ENCODE peak calls at places on chromosomes 4 and X, in four cellular contexts. L, G, C and J are unnamed samples.

GRCh38 chrX:27918799-27919198 is 62.5 kb downstream of the DCAF8L1 start:
- DNase-seq in C (no peak), G (peak; percentile 35), L (peak; percentile 66), J (no peak)

GRCh38 chr4:182738283-182739047 is 178.7 kb downstream of the DCTD start:
- DNase-seq in G (no peak), L (no peak), C (no peak), J (no peak)

GRCh38 chr4:88143504-88143903 is 14.9 kb downstream of the ABCG2 start:
- DNase-seq in C (no peak), L (peak; percentile 53), G (peak; percentile 28), J (no peak)

GRCh38 chr4:108922191-108922590 is 159.3 kb upstream of the ETNPPL start:
- DNase-seq in C (no peak), L (no peak), G (no peak), J (no peak)

GRCh38 chr4:52825311-52826090 is 36.6 kb upstream of the RASL11B start:
- DNase-seq in C (no peak), L (no peak), G (no peak), J (peak; percentile 1)

GRCh38 chr4:80500593-80500992 is 165.1 kb downstream of the CFAP299 start:
- DNase-seq in G (no peak), C (no peak), L (peak; percentile 50), J (peak; percentile 63)

GRCh38 chr4:148079945-148080344 is 348.1 kb downstream of the ARHGAP10 start:
- DNase-seq in L (no peak), G (no peak), C (no peak), J (no peak)

GRCh38 chr4:100826808-100827548 is 309.2 kb upstream of the EMCN start:
- DNase-seq in C (no peak), L (no peak), G (no peak), J (no peak)

GRCh38 chr4:23856630-23857029 is 33.2 kb downstream of the PPARGC1A start:
- DNase-seq in C (peak; percentile 44), L (peak; percentile 90), G (peak; percentile 17), J (no peak)

GRCh38 chr4:37693450-37694190 is 7.4 kb upstream of the RELL1 start:
- DNase-seq in C (no peak), G (peak; percentile 78), L (no peak), J (no peak)

GRCh38 chrX:134184936-134185335 is 52.0 kb upstream of the CCDC160 start:
- DNase-seq in L (no peak), G (no peak), C (no peak), J (no peak)

GRCh38 chrX:148049441-148049840 is 68.3 kb downstream of the FMR1NB start:
- DNase-seq in L (no peak), G (peak; percentile 48), C (no peak), J (peak; percentile 37)

GRCh38 chr4:66178901-66179300 is 508.6 kb upstream of the EPHA5 start:
- DNase-seq in L (no peak), C (no peak), G (peak; percentile 14), J (no peak)

GRCh38 chrX:129769467-129770154 is 10.1 kb upstream of the SASH3 start:
- DNase-seq in L (peak; percentile 90), G (no peak), C (no peak), J (peak; percentile 85)

GRCh38 chrX:23887448-23887847 is 20.3 kb downstream of the APOO start:
- DNase-seq in G (no peak), C (no peak), L (peak; percentile 65), J (no peak)

GRCh38 chr4:149754526-149754925 is 61.1 kb downstream of the IQCM start:
- DNase-seq in G (peak; percentile 5), C (no peak), L (no peak), J (no peak)

GRCh38 chrX:40922307-40922706 is 162.9 kb upstream of the USP9X start:
- DNase-seq in L (no peak), G (peak; percentile 80), C (no peak), J (no peak)

GRCh38 chr4:86280246-86280645 is 79.6 kb downstream of the MAPK10 start:
- DNase-seq in G (no peak), L (no peak), C (no peak), J (no peak)

GRCh38 chr4:25060586-25061340 is 30.0 kb upstream of the LGI2 start:
- DNase-seq in G (peak; percentile 71), C (no peak), L (no peak), J (no peak)

GRCh38 chr4:21792736-21793135 is 155.8 kb downstream of the KCNIP4 start:
- DNase-seq in C (no peak), L (no peak), G (no peak), J (no peak)

GRCh38 chrX:135340827-135341226 is 31.5 kb downstream of the ETDC start:
- DNase-seq in L (no peak), C (no peak), G (no peak), J (no peak)

GRCh38 chr4:48778431-48779094 is 1.5 kb downstream of the FRYL start:
- DNase-seq in G (peak; percentile 64), L (no peak), C (no peak), J (no peak)

GRCh38 chr4:74555231-74555630 is 110.3 kb downstream of the AREG start:
- DNase-seq in G (no peak), C (no peak), L (no peak), J (no peak)

GRCh38 chrX:119529355-119530276 is 35.6 kb downstream of the STEEP1 start:
- DNase-seq in L (no peak), C (no peak), G (no peak), J (no peak)

GRCh38 chr4:16442296-16442695 is 216.0 kb upstream of the TAPT1 start:
- DNase-seq in L (no peak), G (no peak), C (no peak), J (no peak)

GRCh38 chrX:111615227-111615626 is 65.7 kb upstream of the ALG13 start:
- DNase-seq in G (no peak), C (no peak), L (no peak), J (no peak)

GRCh38 chr4:156665779-156666366 is 305.7 kb downstream of the PDGFC start:
- DNase-seq in C (no peak), L (no peak), G (no peak), J (no peak)

GRCh38 chr4:3816983-3817382 is 50.8 kb downstream of the ADRA2C start:
- DNase-seq in C (no peak), G (no peak), L (no peak), J (no peak)

GRCh38 chr4:164381859-164382258 is 372.1 kb upstream of the SMIM31 start:
- DNase-seq in L (no peak), G (no peak), C (no peak), J (no peak)

GRCh38 chrX:75986980-75987379 is 185.9 kb upstream of the PBDC1 start:
- DNase-seq in C (no peak), L (no peak), G (no peak), J (no peak)

GRCh38 chr4:85783483-85783882 is 308.5 kb downstream of the ARHGAP24 start:
- DNase-seq in G (peak; percentile 87), L (no peak), C (no peak), J (no peak)

DNA sequence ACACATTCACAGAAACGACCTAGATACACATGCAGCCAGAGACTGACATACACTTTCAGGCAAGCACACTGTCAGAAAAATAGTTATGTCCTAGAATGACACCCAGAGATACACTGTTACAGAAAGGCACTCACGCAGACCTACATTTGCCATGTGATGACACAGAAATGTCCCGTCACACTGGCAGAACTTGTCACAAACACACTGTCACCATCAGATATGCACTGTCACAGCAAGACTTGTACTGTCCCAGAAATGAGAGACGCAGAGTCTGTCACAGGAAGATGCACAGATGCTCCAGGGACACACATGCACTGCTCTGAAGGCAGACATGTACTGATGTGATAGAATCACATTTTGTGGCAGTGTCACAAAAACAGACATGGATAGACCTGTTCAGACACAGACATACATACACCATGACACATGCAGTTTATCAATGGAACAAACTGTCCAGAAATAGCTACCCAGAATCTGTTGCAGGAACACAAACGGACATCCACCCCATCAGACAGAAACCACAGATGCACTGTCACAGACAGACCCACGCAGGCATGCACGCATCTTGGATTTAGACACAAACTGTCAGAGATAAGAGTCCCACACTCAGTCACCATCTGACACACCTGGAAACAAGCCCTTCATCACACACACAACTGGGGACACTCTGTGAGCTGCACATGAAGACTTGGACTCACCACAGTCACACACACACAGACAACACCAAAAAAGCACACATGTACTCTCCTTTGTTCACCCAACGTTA is 1.3 kb upstream of the PIM2 start:
- DNase-seq in G (no peak), L (no peak), C (no peak), J (peak; percentile 48)
- H3K4me3 ChIP-seq in G (peak overlapping the region; percentile 70), L (peak overlapping the region; percentile 80), C (no peak overlapping the region), J (peak overlapping the region; percentile 72)

GRCh38 chr4:1250527-1250812 is 1.5 kb upstream of the CTBP1 start:
- DNase-seq in C (no peak), L (no peak), G (no peak), J (no peak)
- H3K27ac ChIP-seq in C (peak overlapping the region; percentile 98), L (peak overlapping the region; percentile 100), G (no peak overlapping the region), J (peak overlapping the region; percentile 97)

GRCh38 chr4:169659736-169660670 is 39.6 kb downstream of the CLCN3 start:
- DNase-seq in L (peak; percentile 89), C (peak; percentile 74), G (peak; percentile 99), J (peak; percentile 73)

GRCh38 chr4:169663402-169663801 is 43.0 kb downstream of the CLCN3 start:
- DNase-seq in L (no peak), C (no peak), G (no peak), J (no peak)

GRCh38 chr4:169663894-169664293 is 43.5 kb downstream of the CLCN3 start:
- DNase-seq in C (no peak), L (no peak), G (peak; percentile 58), J (no peak)

GRCh38 chr4:169660929-169661328 is 40.6 kb downstream of the CLCN3 start:
- DNase-seq in L (no peak), G (no peak), C (no peak), J (no peak)

DNA sequence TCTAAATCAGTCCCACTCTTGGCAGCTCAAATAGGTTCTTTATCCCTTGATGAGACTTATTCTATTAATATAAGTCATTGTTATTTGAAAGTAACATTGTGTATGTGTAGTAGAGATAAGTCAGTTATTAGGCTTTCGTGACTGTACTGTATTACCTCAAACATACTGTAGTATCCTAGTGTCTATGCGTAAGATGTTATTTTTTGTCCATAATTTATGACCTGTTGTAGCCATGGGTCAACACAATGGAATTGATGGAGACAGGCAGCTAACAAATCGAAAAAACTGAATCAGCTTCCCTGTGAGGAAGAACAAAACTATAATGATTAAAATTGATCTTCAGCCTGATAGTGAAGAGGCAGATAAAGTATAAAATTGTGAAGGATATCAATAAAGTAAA is 41.8 kb downstream of the CLCN3 start:
- DNase-seq in C (no peak), G (no peak), L (no peak), J (no peak)
- H3K4me1 ChIP-seq in C (no peaks in the 10 kb centered on the region), G (peaks cover 50% of the 10 kb centered on the region), L (no peaks in the 10 kb centered on the region), J (peaks cover 14% of the 10 kb centered on the region)

DNA sequence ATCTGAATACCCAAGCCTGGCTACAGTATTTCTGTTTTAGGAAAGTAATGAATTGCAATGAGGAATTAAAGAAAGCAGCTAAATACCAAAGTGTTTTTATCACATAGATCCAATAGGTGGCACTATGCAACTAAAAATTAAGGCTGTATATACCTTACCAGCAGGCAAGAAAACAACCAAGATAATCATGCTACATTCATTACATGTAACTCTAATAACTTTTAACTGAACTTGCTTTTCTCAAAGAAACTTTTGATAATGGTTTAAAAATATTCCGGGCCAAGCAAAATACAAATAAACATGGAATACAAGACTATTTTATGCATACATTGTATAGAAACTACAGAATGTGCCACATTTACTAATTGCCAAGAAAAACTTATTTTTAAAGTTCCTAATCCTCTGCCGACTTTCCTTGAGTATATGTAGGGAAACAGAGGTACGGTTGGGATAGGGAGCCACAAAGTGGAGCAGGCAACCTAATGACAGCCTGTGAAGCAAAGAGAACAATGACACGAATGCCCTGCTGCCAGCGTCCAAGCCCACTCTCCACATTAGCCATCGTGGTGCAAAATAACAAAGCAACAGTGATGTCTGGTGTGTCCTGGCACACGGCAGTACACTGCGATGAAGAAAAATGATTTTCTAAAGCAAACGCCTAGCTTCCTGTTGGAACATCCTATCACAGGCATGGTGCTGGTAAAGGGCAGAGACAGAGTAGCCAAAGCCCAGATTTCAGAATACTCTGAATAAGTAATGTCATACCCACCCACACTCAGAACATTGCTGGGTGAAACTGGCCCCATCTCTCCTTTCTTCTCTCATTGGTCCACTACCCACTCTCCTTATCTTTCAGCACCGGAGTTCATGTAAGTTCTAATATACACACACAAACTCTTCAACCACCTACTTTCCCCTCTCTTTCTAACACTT is 63.5 kb downstream of the SEC24D start:
- DNase-seq in G (peak; percentile 82), C (no peak), L (no peak), J (peak; percentile 34)
- H3K4me3 ChIP-seq in G (no peak overlapping the region), C (no peak overlapping the region), L (no peak overlapping the region), J (no peak overlapping the region)